ENCODE peak calls at places on chromosomes 2 and 18, in six cellular contexts. One of them, this sample, is unnamed.

GRCh38 chr2:121071058-121071504 is 213.9 kb downstream of the TFCP2L1 start:
- DNase-seq in OCI-LY7: peak
- DNase-seq in heart right ventricle: peak
- DNase-seq in upper lobe of right lung: peak
- DNase-seq in AG04450: no peak
- DNase-seq in lower lobe of right lung: peak
- DNase-seq in this sample: peak

GRCh38 chr2:128445533-128445900 is 126.8 kb upstream of the HS6ST1 start:
- DNase-seq in heart right ventricle: no peak
- DNase-seq in lower lobe of right lung: no peak
- DNase-seq in OCI-LY7: no peak
- DNase-seq in upper lobe of right lung: peak
- DNase-seq in AG04450: no peak
- DNase-seq in this sample: no peak

GRCh38 chr2:46042207-46042637 is 255.0 kb upstream of the EPAS1 start:
- DNase-seq in upper lobe of right lung: no peak
- DNase-seq in heart right ventricle: no peak
- DNase-seq in lower lobe of right lung: no peak
- DNase-seq in OCI-LY7: no peak
- DNase-seq in AG04450: no peak
- DNase-seq in this sample: no peak

GRCh38 chr2:56185101-56185581 is 1.4 kb downstream of the CCDC85A start:
- DNase-seq in lower lobe of right lung: no peak
- DNase-seq in heart right ventricle: peak
- DNase-seq in OCI-LY7: no peak
- DNase-seq in upper lobe of right lung: peak
- DNase-seq in AG04450: no peak
- DNase-seq in this sample: no peak

GRCh38 chr2:26982102-26982742 is 11.8 kb downstream of the MAPRE3 start:
- DNase-seq in heart right ventricle: peak
- DNase-seq in lower lobe of right lung: peak
- DNase-seq in AG04450: no peak
- DNase-seq in upper lobe of right lung: peak
- DNase-seq in OCI-LY7: peak
- DNase-seq in this sample: no peak

GRCh38 chr2:10332402-10333246 is 29.9 kb downstream of the HPCAL1 start:
- DNase-seq in upper lobe of right lung: no peak
- DNase-seq in OCI-LY7: no peak
- DNase-seq in AG04450: no peak
- DNase-seq in lower lobe of right lung: peak
- DNase-seq in heart right ventricle: no peak
- DNase-seq in this sample: no peak

GRCh38 chr2:7467782-7468447 is 550.7 kb downstream of the RNF144A start:
- DNase-seq in OCI-LY7: no peak
- DNase-seq in lower lobe of right lung: no peak
- DNase-seq in AG04450: no peak
- DNase-seq in heart right ventricle: no peak
- DNase-seq in upper lobe of right lung: no peak
- DNase-seq in this sample: no peak

GRCh38 chr2:19857100-19857499 is 44.7 kb downstream of the TTC32 start:
- DNase-seq in AG04450: no peak
- DNase-seq in upper lobe of right lung: no peak
- DNase-seq in heart right ventricle: no peak
- DNase-seq in OCI-LY7: no peak
- DNase-seq in lower lobe of right lung: no peak
- DNase-seq in this sample: no peak

GRCh38 chr2:73020657-73021370 is 50.7 kb downstream of the SFXN5 start:
- DNase-seq in upper lobe of right lung: no peak
- DNase-seq in AG04450: peak
- DNase-seq in heart right ventricle: no peak
- DNase-seq in OCI-LY7: no peak
- DNase-seq in lower lobe of right lung: no peak
- DNase-seq in this sample: no peak

GRCh38 chr2:191386938-191387536 is 141.8 kb downstream of the MYO1B start:
- DNase-seq in heart right ventricle: no peak
- DNase-seq in upper lobe of right lung: no peak
- DNase-seq in lower lobe of right lung: no peak
- DNase-seq in AG04450: peak
- DNase-seq in OCI-LY7: no peak
- DNase-seq in this sample: no peak

GRCh38 chr2:99819766-99820165 is 322.6 kb downstream of the AFF3 start:
- DNase-seq in upper lobe of right lung: no peak
- DNase-seq in OCI-LY7: no peak
- DNase-seq in AG04450: no peak
- DNase-seq in heart right ventricle: no peak
- DNase-seq in lower lobe of right lung: no peak
- DNase-seq in this sample: no peak

GRCh38 chr2:236841389-236841788 is 244.3 kb upstream of the COPS8 start:
- DNase-seq in upper lobe of right lung: no peak
- DNase-seq in lower lobe of right lung: no peak
- DNase-seq in AG04450: no peak
- DNase-seq in heart right ventricle: no peak
- DNase-seq in OCI-LY7: no peak
- DNase-seq in this sample: no peak

GRCh38 chr2:233051241-233052149 is 8.6 kb upstream of the INPP5D start:
- DNase-seq in heart right ventricle: peak
- DNase-seq in lower lobe of right lung: peak
- DNase-seq in AG04450: no peak
- DNase-seq in upper lobe of right lung: peak
- DNase-seq in OCI-LY7: no peak
- DNase-seq in this sample: peak

GRCh38 chr18:30381826-30382225 is 660.7 kb downstream of the DSC3 start:
- DNase-seq in upper lobe of right lung: no peak
- DNase-seq in lower lobe of right lung: no peak
- DNase-seq in OCI-LY7: no peak
- DNase-seq in AG04450: no peak
- DNase-seq in heart right ventricle: no peak
- DNase-seq in this sample: no peak

GRCh38 chr2:44715671-44716077 is 225.8 kb upstream of the SIX3 start:
- DNase-seq in OCI-LY7: peak
- DNase-seq in AG04450: no peak
- DNase-seq in upper lobe of right lung: no peak
- DNase-seq in lower lobe of right lung: no peak
- DNase-seq in heart right ventricle: no peak
- DNase-seq in this sample: no peak

GRCh38 chr2:235291464-235291863 is 202.4 kb upstream of the AGAP1 start:
- DNase-seq in upper lobe of right lung: no peak
- DNase-seq in AG04450: no peak
- DNase-seq in lower lobe of right lung: no peak
- DNase-seq in OCI-LY7: no peak
- DNase-seq in heart right ventricle: no peak
- DNase-seq in this sample: no peak

GRCh38 chr2:119350311-119350998 is 16.2 kb downstream of the C2orf76 start:
- DNase-seq in heart right ventricle: no peak
- DNase-seq in upper lobe of right lung: no peak
- DNase-seq in lower lobe of right lung: no peak
- DNase-seq in AG04450: no peak
- DNase-seq in OCI-LY7: peak
- DNase-seq in this sample: no peak

GRCh38 chr2:239349448-239350135 is 51.2 kb downstream of the HDAC4 start:
- DNase-seq in OCI-LY7: no peak
- DNase-seq in upper lobe of right lung: no peak
- DNase-seq in heart right ventricle: no peak
- DNase-seq in AG04450: no peak
- DNase-seq in lower lobe of right lung: no peak
- DNase-seq in this sample: no peak

GRCh38 chr2:105397025-105397722 is 1.7 kb downstream of the FHL2 start:
- DNase-seq in upper lobe of right lung: no peak
- DNase-seq in OCI-LY7: no peak
- DNase-seq in lower lobe of right lung: no peak
- DNase-seq in AG04450: no peak
- DNase-seq in heart right ventricle: no peak
- DNase-seq in this sample: no peak

GRCh38 chr2:58762176-58762781 is 521.2 kb upstream of the FANCL start:
- DNase-seq in upper lobe of right lung: peak
- DNase-seq in AG04450: peak
- DNase-seq in heart right ventricle: peak
- DNase-seq in lower lobe of right lung: peak
- DNase-seq in OCI-LY7: peak
- DNase-seq in this sample: no peak

GRCh38 chr2:109694190-109694589 is 80.0 kb downstream of the SOWAHC start:
- DNase-seq in AG04450: no peak
- DNase-seq in upper lobe of right lung: no peak
- DNase-seq in OCI-LY7: no peak
- DNase-seq in heart right ventricle: no peak
- DNase-seq in lower lobe of right lung: no peak
- DNase-seq in this sample: no peak

GRCh38 chr2:43331428-43331827 is 105.0 kb upstream of the ZFP36L2 start:
- DNase-seq in upper lobe of right lung: no peak
- DNase-seq in AG04450: no peak
- DNase-seq in OCI-LY7: no peak
- DNase-seq in heart right ventricle: no peak
- DNase-seq in lower lobe of right lung: no peak
- DNase-seq in this sample: no peak
- H3K27ac ChIP-seq in upper lobe of right lung: no peak
- H3K27ac ChIP-seq in AG04450: no peak
- H3K27ac ChIP-seq in OCI-LY7: no peak
- H3K27ac ChIP-seq in heart right ventricle: peak
- H3K27ac ChIP-seq in lower lobe of right lung: peak
- H3K27ac ChIP-seq in this sample: no peak

GRCh38 chr2:15645300-15645699 is 53.6 kb downstream of the DDX1 start:
- DNase-seq in lower lobe of right lung: no peak
- DNase-seq in upper lobe of right lung: no peak
- DNase-seq in OCI-LY7: no peak
- DNase-seq in AG04450: no peak
- DNase-seq in heart right ventricle: no peak
- DNase-seq in this sample: no peak
- TF ChIP-seq CTCF in lower lobe of right lung: no peak
- TF ChIP-seq CTCF in upper lobe of right lung: no peak
- TF ChIP-seq CTCF in OCI-LY7: no peak
- TF ChIP-seq CTCF in AG04450: no peak
- TF ChIP-seq CTCF in heart right ventricle: no peak
- TF ChIP-seq CTCF in this sample: no peak

GRCh38 chr2:160205511-160205910 is 5.4 kb upstream of the ITGB6 start:
- DNase-seq in OCI-LY7: no peak
- DNase-seq in AG04450: peak
- DNase-seq in heart right ventricle: no peak
- DNase-seq in lower lobe of right lung: peak
- DNase-seq in upper lobe of right lung: peak
- DNase-seq in this sample: peak
- H3K27ac ChIP-seq in OCI-LY7: no peak
- H3K27ac ChIP-seq in AG04450: peak
- H3K27ac ChIP-seq in heart right ventricle: no peak
- H3K27ac ChIP-seq in lower lobe of right lung: no peak
- H3K27ac ChIP-seq in upper lobe of right lung: no peak
- H3K27ac ChIP-seq in this sample: no peak

GRCh38 chr2:149100739-149101699 is 62.5 kb downstream of the LYPD6B start:
- DNase-seq in AG04450: no peak
- DNase-seq in heart right ventricle: no peak
- DNase-seq in OCI-LY7: no peak
- DNase-seq in upper lobe of right lung: no peak
- DNase-seq in lower lobe of right lung: no peak
- DNase-seq in this sample: no peak

GRCh38 chr2:149094217-149095015 is 55.9 kb downstream of the LYPD6B start:
- DNase-seq in OCI-LY7: no peak
- DNase-seq in lower lobe of right lung: no peak
- DNase-seq in heart right ventricle: no peak
- DNase-seq in AG04450: no peak
- DNase-seq in upper lobe of right lung: no peak
- DNase-seq in this sample: no peak

GRCh38 chr2:149098722-149099121 is 60.2 kb downstream of the LYPD6B start:
- DNase-seq in heart right ventricle: no peak
- DNase-seq in OCI-LY7: no peak
- DNase-seq in AG04450: no peak
- DNase-seq in upper lobe of right lung: no peak
- DNase-seq in lower lobe of right lung: no peak
- DNase-seq in this sample: no peak

GRCh38 chr2:149101818-149102217 is 63.3 kb downstream of the LYPD6B start:
- DNase-seq in AG04450: no peak
- DNase-seq in OCI-LY7: no peak
- DNase-seq in lower lobe of right lung: no peak
- DNase-seq in heart right ventricle: no peak
- DNase-seq in upper lobe of right lung: no peak
- DNase-seq in this sample: no peak

GRCh38 chr2:149099298-149099697 is 60.8 kb downstream of the LYPD6B start:
- DNase-seq in heart right ventricle: no peak
- DNase-seq in AG04450: no peak
- DNase-seq in upper lobe of right lung: no peak
- DNase-seq in lower lobe of right lung: no peak
- DNase-seq in OCI-LY7: no peak
- DNase-seq in this sample: no peak
- TF ChIP-seq CTCF in heart right ventricle: no peak
- TF ChIP-seq CTCF in AG04450: no peak
- TF ChIP-seq CTCF in upper lobe of right lung: no peak
- TF ChIP-seq CTCF in lower lobe of right lung: no peak
- TF ChIP-seq CTCF in OCI-LY7: peak
- TF ChIP-seq CTCF in this sample: no peak

GRCh38 chr2:169815849-169816248 is 8.9 kb downstream of the METTL5 start:
- DNase-seq in lower lobe of right lung: no peak
- DNase-seq in upper lobe of right lung: no peak
- DNase-seq in AG04450: peak
- DNase-seq in OCI-LY7: no peak
- DNase-seq in heart right ventricle: no peak
- DNase-seq in this sample: no peak
- H3K27ac ChIP-seq in lower lobe of right lung: no peak
- H3K27ac ChIP-seq in upper lobe of right lung: no peak
- H3K27ac ChIP-seq in AG04450: no peak
- H3K27ac ChIP-seq in OCI-LY7: no peak
- H3K27ac ChIP-seq in heart right ventricle: no peak
- H3K27ac ChIP-seq in this sample: no peak

DNA sequence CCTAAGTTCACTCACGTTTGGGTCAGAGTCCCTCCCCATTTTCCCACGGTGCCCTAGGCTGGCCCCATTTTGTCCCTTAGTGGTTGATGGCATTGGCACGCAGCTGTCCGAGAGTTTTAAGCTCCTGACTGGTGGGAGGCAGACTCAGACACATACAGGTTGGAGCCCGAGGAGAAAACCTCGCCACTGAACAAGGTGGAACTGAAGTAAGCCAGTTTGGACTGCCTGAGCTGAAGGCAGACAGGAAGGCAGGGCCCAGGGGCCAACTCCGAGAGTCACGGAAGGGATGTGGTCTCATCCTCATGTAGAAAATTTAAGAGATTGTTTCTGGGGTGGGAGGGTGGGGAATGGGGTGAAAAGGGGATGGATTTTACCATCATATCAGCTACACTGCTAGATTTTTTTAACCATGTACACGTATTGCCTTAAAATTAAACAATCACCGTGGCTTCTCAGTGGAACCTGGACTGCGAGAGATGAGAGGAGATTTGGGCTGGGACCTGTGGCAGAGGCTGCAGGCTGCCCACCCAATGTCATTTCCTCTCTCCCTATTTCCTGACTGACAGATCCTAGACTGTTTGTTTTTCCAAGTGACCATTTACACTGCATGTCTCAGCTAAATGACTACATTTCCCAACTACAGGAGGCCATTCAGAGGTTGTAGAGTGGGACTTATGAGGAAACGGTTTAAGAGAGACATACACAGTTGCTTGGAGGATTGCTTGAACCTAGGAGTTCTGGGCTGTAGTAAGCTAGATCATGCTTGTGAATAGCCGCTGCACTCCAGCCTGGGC is 19.4 kb upstream of the NMUR1 start:
- DNase-seq in lower lobe of right lung: peak
- DNase-seq in heart right ventricle: no peak
- DNase-seq in OCI-LY7: no peak
- DNase-seq in AG04450: no peak
- DNase-seq in upper lobe of right lung: no peak
- DNase-seq in this sample: no peak
- TF ChIP-seq CTCF in lower lobe of right lung: no peak
- TF ChIP-seq CTCF in heart right ventricle: no peak
- TF ChIP-seq CTCF in OCI-LY7: no peak
- TF ChIP-seq CTCF in AG04450: no peak
- TF ChIP-seq CTCF in upper lobe of right lung: no peak
- TF ChIP-seq CTCF in this sample: no peak

GRCh38 chr2:176211110-176211509 is 22.6 kb downstream of the HOXD1 start:
- DNase-seq in lower lobe of right lung: no peak
- DNase-seq in AG04450: no peak
- DNase-seq in upper lobe of right lung: no peak
- DNase-seq in heart right ventricle: no peak
- DNase-seq in OCI-LY7: no peak
- DNase-seq in this sample: no peak
- H3K27ac ChIP-seq in lower lobe of right lung: no peak
- H3K27ac ChIP-seq in AG04450: no peak
- H3K27ac ChIP-seq in upper lobe of right lung: no peak
- H3K27ac ChIP-seq in heart right ventricle: no peak
- H3K27ac ChIP-seq in OCI-LY7: no peak
- H3K27ac ChIP-seq in this sample: no peak

This sample was measured in kidney.